ENCODE peak calls at places on chromosome 14, in seven cellular contexts. I is H7, Z is colonic mucosa, V is WTC11, M is NAMALWA, R is T-helper 9 cell, Y is fibroblast of mammary gland. A is an unnamed sample.
A peak's percentile ranks its signal among the peaks of the same experiment; 100 is the strongest.

GRCh38 chr14:64411001-64411400 is 22.8 kb downstream of the MTHFD1 start:
- DNase-seq in V (no peak), Z (no peak), Y (no peak), M (no peak), I (no peak), R (no peak), A (no peak)

GRCh38 chr14:20707622-20708021 is 19.1 kb downstream of the ANG start:
- DNase-seq in R (no peak), Y (no peak), M (no peak), Z (no peak), I (no peak), V (no peak), A (no peak)

GRCh38 chr14:68271996-68272395 is 452.4 kb downstream of the RAD51B start:
- DNase-seq in R (no peak), V (no peak), I (no peak), Y (no peak), M (peak; percentile 25), Z (no peak), A (no peak)

GRCh38 chr14:104235686-104236085 is 97.3 kb downstream of the KIF26A start:
- DNase-seq in V (no peak), Z (no peak), R (no peak), Y (no peak), M (no peak), I (no peak), A (no peak)

GRCh38 chr14:92400579-92401444 is 77.8 kb downstream of the SLC24A4 start:
- DNase-seq in I (no peak), M (peak; percentile 65), Z (no peak), V (no peak), Y (no peak), R (no peak), A (peak; percentile 61)

GRCh38 chr14:94635143-94635542 is 23.0 kb downstream of the SERPINA3 start:
- DNase-seq in Z (no peak), V (no peak), I (no peak), Y (no peak), R (no peak), M (no peak), A (no peak)

GRCh38 chr14:77040995-77041744 is 12.7 kb upstream of the IRF2BPL start:
- DNase-seq in I (no peak), V (no peak), Z (no peak), Y (no peak), M (no peak), R (peak; percentile 36), A (no peak)

GRCh38 chr14:61103541-61104339 is 122.7 kb downstream of the SLC38A6 start:
- DNase-seq in V (no peak), Z (no peak), Y (peak; percentile 98), R (no peak), M (no peak), I (peak; percentile 57), A (no peak)

GRCh38 chr14:56659964-56660551 is 80.5 kb downstream of the TMEM260 start:
- DNase-seq in R (no peak), Y (peak; percentile 56), V (no peak), I (peak; percentile 57), M (peak; percentile 52), Z (no peak), A (peak; percentile 40)

GRCh38 chr14:91290986-91291385 is 46.5 kb upstream of the GPR68 start:
- DNase-seq in I (no peak), M (no peak), V (no peak), Z (no peak), R (no peak), Y (no peak), A (no peak)

GRCh38 chr14:23071975-23072539 is 14.7 kb upstream of the CDH24 start:
- DNase-seq in M (no peak), V (no peak), Y (no peak), I (peak; percentile 55), R (no peak), Z (peak; percentile 52), A (no peak)

GRCh38 chr14:65798216-65798615 is 385.7 kb downstream of the FUT8 start:
- DNase-seq in M (no peak), R (no peak), I (no peak), Y (no peak), Z (no peak), V (no peak), A (no peak)

GRCh38 chr14:75566321-75566720 is 12.1 kb upstream of the FLVCR2 start:
- DNase-seq in Y (peak; percentile 14), R (peak; percentile 40), Z (no peak), V (no peak), I (no peak), M (no peak), A (no peak)

GRCh38 chr14:39060818-39061437 is 42.1 kb downstream of the SEC23A start:
- DNase-seq in I (no peak), V (no peak), Z (no peak), M (peak; percentile 62), Y (no peak), R (no peak), A (peak; percentile 39)

A was measured in OCI-LY7.